ENCODE peak calls at places on chromosomes 7 and 10, in seven cellular contexts. One of them, this sample, is unnamed.

GRCh38 chr7:4944939-4945338 is 14.0 kb downstream of the MMD2 start:
- DNase-seq in SK-N-SH: no peak
- DNase-seq in HepG2: no peak
- DNase-seq in GM12892: no peak
- DNase-seq in H1: no peak
- DNase-seq in GM12878: no peak
- DNase-seq in K562: no peak
- DNase-seq in this sample: no peak

GRCh38 chr7:78605131-78605530 is 806.6 kb downstream of the PHTF2 start:
- DNase-seq in SK-N-SH: no peak
- DNase-seq in HepG2: no peak
- DNase-seq in GM12892: no peak
- DNase-seq in H1: no peak
- DNase-seq in GM12878: no peak
- DNase-seq in K562: no peak
- DNase-seq in this sample: no peak

GRCh38 chr7:105353752-105354328 is 34.9 kb downstream of the SRPK2 start:
- DNase-seq in SK-N-SH: no peak
- DNase-seq in HepG2: no peak
- DNase-seq in GM12892: no peak
- DNase-seq in H1: no peak
- DNase-seq in GM12878: no peak
- DNase-seq in K562: peak
- DNase-seq in this sample: no peak

GRCh38 chr10:5151076-5151475 is 33.9 kb downstream of the AKR1C8 start:
- DNase-seq in SK-N-SH: no peak
- DNase-seq in HepG2: no peak
- DNase-seq in GM12892: no peak
- DNase-seq in H1: no peak
- DNase-seq in GM12878: no peak
- DNase-seq in K562: no peak
- DNase-seq in this sample: no peak

GRCh38 chr7:116494472-116494871 is 5.1 kb upstream of the CAV2 start:
- DNase-seq in SK-N-SH: no peak
- DNase-seq in HepG2: no peak
- DNase-seq in GM12892: no peak
- DNase-seq in H1: no peak
- DNase-seq in GM12878: no peak
- DNase-seq in K562: no peak
- DNase-seq in this sample: no peak

GRCh38 chr10:120963053-120963533 is 111.9 kb downstream of the WDR11 start:
- DNase-seq in SK-N-SH: peak
- DNase-seq in HepG2: no peak
- DNase-seq in GM12892: no peak
- DNase-seq in H1: no peak
- DNase-seq in GM12878: no peak
- DNase-seq in K562: no peak
- DNase-seq in this sample: no peak

GRCh38 chr7:35003679-35004278 is 33.5 kb downstream of the DPY19L1 start:
- DNase-seq in SK-N-SH: no peak
- DNase-seq in HepG2: peak
- DNase-seq in GM12892: no peak
- DNase-seq in H1: no peak
- DNase-seq in GM12878: no peak
- DNase-seq in K562: peak
- DNase-seq in this sample: no peak

GRCh38 chr7:98211221-98211675 is at the start of gene BHLHA15:
- DNase-seq in SK-N-SH: peak
- DNase-seq in HepG2: peak
- DNase-seq in GM12892: peak
- DNase-seq in H1: no peak
- DNase-seq in GM12878: no peak
- DNase-seq in K562: peak
- DNase-seq in this sample: no peak

GRCh38 chr10:70918851-70919530 is 30.6 kb upstream of the PCBD1 start:
- DNase-seq in SK-N-SH: peak
- DNase-seq in HepG2: no peak
- DNase-seq in GM12892: no peak
- DNase-seq in H1: no peak
- DNase-seq in GM12878: no peak
- DNase-seq in K562: no peak
- DNase-seq in this sample: no peak

GRCh38 chr7:122219253-122219865 is 75.3 kb upstream of the AASS start:
- DNase-seq in SK-N-SH: peak
- DNase-seq in HepG2: peak
- DNase-seq in GM12892: no peak
- DNase-seq in H1: no peak
- DNase-seq in GM12878: no peak
- DNase-seq in K562: peak
- DNase-seq in this sample: no peak

GRCh38 chr7:124322561-124322960 is 289.7 kb upstream of the TMEM229A start:
- DNase-seq in SK-N-SH: no peak
- DNase-seq in HepG2: no peak
- DNase-seq in GM12892: no peak
- DNase-seq in H1: no peak
- DNase-seq in GM12878: no peak
- DNase-seq in K562: no peak
- DNase-seq in this sample: no peak

GRCh38 chr10:77702166-77702565 is 64.6 kb upstream of the KCNMA1 start:
- DNase-seq in SK-N-SH: no peak
- DNase-seq in HepG2: no peak
- DNase-seq in GM12892: no peak
- DNase-seq in H1: no peak
- DNase-seq in GM12878: no peak
- DNase-seq in K562: no peak
- DNase-seq in this sample: no peak

GRCh38 chr7:97116308-97116707 is 1.2 kb upstream of the SDHAF3 start:
- DNase-seq in SK-N-SH: no peak
- DNase-seq in HepG2: no peak
- DNase-seq in GM12892: no peak
- DNase-seq in H1: no peak
- DNase-seq in GM12878: no peak
- DNase-seq in K562: no peak
- DNase-seq in this sample: no peak

GRCh38 chr10:30155401-30155800 is 96.0 kb upstream of the JCAD start:
- DNase-seq in SK-N-SH: no peak
- DNase-seq in HepG2: no peak
- DNase-seq in GM12892: no peak
- DNase-seq in H1: no peak
- DNase-seq in GM12878: no peak
- DNase-seq in K562: no peak
- DNase-seq in this sample: no peak

GRCh38 chr10:12505683-12506082 is 156.3 kb downstream of the CAMK1D start:
- DNase-seq in SK-N-SH: no peak
- DNase-seq in HepG2: no peak
- DNase-seq in GM12892: no peak
- DNase-seq in H1: no peak
- DNase-seq in GM12878: no peak
- DNase-seq in K562: no peak
- DNase-seq in this sample: no peak

GRCh38 chr10:12508165-12508564 is 158.8 kb downstream of the CAMK1D start:
- DNase-seq in SK-N-SH: no peak
- DNase-seq in HepG2: no peak
- DNase-seq in GM12892: no peak
- DNase-seq in H1: no peak
- DNase-seq in GM12878: no peak
- DNase-seq in K562: no peak
- DNase-seq in this sample: no peak

GRCh38 chr10:12509016-12509793 is 159.9 kb downstream of the CAMK1D start:
- DNase-seq in SK-N-SH: no peak
- DNase-seq in HepG2: no peak
- DNase-seq in GM12892: no peak
- DNase-seq in H1: no peak
- DNase-seq in GM12878: peak
- DNase-seq in K562: no peak
- DNase-seq in this sample: no peak

GRCh38 chr10:12509794-12510100 is 160.4 kb downstream of the CAMK1D start:
- DNase-seq in SK-N-SH: no peak
- DNase-seq in HepG2: no peak
- DNase-seq in GM12892: no peak
- DNase-seq in H1: no peak
- DNase-seq in GM12878: no peak
- DNase-seq in K562: no peak
- DNase-seq in this sample: no peak

GRCh38 chr10:12507165-12507870 is 158.0 kb downstream of the CAMK1D start:
- DNase-seq in SK-N-SH: no peak
- DNase-seq in HepG2: no peak
- DNase-seq in GM12892: no peak
- DNase-seq in H1: no peak
- DNase-seq in GM12878: no peak
- DNase-seq in K562: no peak
- DNase-seq in this sample: no peak
- TF ChIP-seq TAF1 in SK-N-SH: no peak
- TF ChIP-seq TAF1 in HepG2: no peak
- TF ChIP-seq TAF1 in GM12892: no peak
- TF ChIP-seq TAF1 in H1: no peak
- TF ChIP-seq TAF1 in GM12878: no peak
- TF ChIP-seq TAF1 in K562: no peak
- TF ChIP-seq TAF1 in this sample: no peak

GRCh38 chr10:112258407-112258806 is 24.8 kb upstream of the TECTB start:
- DNase-seq in SK-N-SH: no peak
- DNase-seq in HepG2: peak
- DNase-seq in GM12892: no peak
- DNase-seq in H1: no peak
- DNase-seq in GM12878: no peak
- DNase-seq in K562: no peak
- DNase-seq in this sample: no peak

GRCh38 chr10:112259688-112260087 is 23.5 kb upstream of the TECTB start:
- DNase-seq in SK-N-SH: no peak
- DNase-seq in HepG2: no peak
- DNase-seq in GM12892: no peak
- DNase-seq in H1: no peak
- DNase-seq in GM12878: no peak
- DNase-seq in K562: no peak
- DNase-seq in this sample: no peak

GRCh38 chr10:112262556-112262955 is 20.6 kb upstream of the TECTB start:
- DNase-seq in SK-N-SH: no peak
- DNase-seq in HepG2: no peak
- DNase-seq in GM12892: no peak
- DNase-seq in H1: no peak
- DNase-seq in GM12878: no peak
- DNase-seq in K562: no peak
- DNase-seq in this sample: no peak

GRCh38 chr10:112260831-112261230 is 22.4 kb upstream of the TECTB start:
- DNase-seq in SK-N-SH: no peak
- DNase-seq in HepG2: no peak
- DNase-seq in GM12892: no peak
- DNase-seq in H1: no peak
- DNase-seq in GM12878: no peak
- DNase-seq in K562: no peak
- DNase-seq in this sample: no peak

DNA sequence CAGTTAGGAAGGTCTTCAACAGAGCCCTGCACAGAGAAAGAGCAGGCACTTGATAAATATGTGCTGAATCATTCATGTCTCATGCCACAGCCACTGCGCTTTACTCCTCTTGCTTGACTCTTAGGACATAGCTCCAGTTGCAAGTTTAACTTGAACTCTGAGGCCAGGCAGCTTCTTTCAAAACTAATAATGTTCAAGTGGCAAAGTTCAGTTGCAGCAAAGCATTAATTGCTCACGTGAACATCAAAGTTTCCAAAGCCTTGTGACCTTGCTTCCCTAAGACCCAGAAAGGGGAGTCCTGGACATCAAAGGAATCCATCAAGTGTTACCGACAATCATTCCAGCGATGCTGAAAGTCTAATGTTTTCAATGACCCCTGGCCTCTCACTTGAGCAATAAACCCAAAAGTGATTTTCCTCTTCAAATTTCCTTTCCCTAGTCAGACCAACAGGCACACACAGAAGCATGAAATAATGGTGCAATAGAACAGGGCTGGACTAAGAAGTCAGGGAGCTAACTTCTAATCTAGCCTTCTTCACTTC is 21.8 kb upstream of the TECTB start:
- DNase-seq in SK-N-SH: no peak
- DNase-seq in HepG2: peak
- DNase-seq in GM12892: no peak
- DNase-seq in H1: no peak
- DNase-seq in GM12878: no peak
- DNase-seq in K562: peak
- DNase-seq in this sample: no peak
- TF ChIP-seq TAF1 in SK-N-SH: no peak
- TF ChIP-seq TAF1 in HepG2: peak
- TF ChIP-seq TAF1 in GM12892: no peak
- TF ChIP-seq TAF1 in H1: no peak
- TF ChIP-seq TAF1 in GM12878: no peak
- TF ChIP-seq TAF1 in K562: no peak
- TF ChIP-seq TAF1 in this sample: no peak

DNA sequence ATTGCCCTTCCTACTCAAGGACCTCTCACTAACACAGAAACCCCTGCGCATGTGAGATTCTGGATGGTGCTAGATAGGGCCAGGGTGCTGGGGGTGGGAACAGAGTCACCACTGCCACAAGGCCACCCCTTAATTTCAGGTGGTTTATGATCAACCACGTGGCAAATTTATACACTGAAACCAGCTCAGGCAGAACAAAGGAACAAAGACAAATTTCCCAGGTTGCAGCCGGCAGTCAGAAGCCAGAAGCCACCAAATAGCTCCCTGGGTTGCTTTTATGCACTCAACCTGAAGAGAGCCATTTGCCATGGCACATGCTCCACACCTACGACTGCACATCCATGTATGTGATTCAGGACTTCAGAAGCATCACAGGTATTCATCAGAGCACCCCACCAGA is 2.5 kb downstream of the VOPP1 start:
- DNase-seq in SK-N-SH: no peak
- DNase-seq in HepG2: no peak
- DNase-seq in GM12892: no peak
- DNase-seq in H1: no peak
- DNase-seq in GM12878: no peak
- DNase-seq in K562: no peak
- DNase-seq in this sample: no peak
- TF ChIP-seq TAF1 in SK-N-SH: no peak
- TF ChIP-seq TAF1 in HepG2: no peak
- TF ChIP-seq TAF1 in GM12892: no peak
- TF ChIP-seq TAF1 in H1: no peak
- TF ChIP-seq TAF1 in GM12878: no peak
- TF ChIP-seq TAF1 in K562: no peak
- TF ChIP-seq TAF1 in this sample: peak

DNA sequence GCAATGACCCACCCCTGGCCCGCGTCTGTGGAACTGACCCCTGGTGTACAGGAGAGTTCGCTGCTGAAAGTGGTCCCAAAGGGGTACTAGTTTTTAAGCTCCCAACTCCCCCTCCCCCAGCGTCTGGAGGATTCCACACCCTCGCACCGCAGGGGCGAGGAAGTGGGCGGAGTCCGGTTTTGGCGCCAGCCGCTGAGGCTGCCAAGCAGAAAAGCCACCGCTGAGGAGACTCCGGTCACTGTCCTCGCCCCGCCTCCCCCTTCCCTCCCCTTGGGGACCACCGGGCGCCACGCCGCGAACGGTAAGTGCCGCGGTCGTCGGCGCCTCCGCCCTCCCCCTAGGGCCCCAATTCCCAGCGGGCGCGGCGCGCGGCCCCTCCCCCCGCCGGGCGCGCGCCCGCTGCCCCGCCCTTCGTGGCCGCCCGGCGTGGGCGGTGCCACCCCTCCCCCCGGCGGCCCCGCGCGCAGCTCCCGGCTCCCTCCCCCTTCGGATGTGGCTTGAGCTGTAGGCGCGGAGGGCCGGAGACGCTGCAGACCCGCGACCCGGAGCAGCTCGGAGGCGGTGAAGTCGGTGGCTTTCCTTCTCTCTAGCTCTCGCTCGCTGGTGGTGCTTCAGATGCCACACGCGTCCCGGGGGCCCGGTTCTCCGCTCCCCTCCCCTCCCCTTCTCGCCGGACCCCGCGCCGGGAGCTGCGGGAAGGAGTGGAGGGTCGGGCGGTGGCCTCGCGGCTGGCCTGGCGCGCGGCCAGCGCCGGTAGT is at the start of gene CBX3:
- DNase-seq in SK-N-SH: peak
- DNase-seq in HepG2: peak
- DNase-seq in GM12892: peak
- DNase-seq in H1: peak
- DNase-seq in GM12878: peak
- DNase-seq in K562: peak
- DNase-seq in this sample: peak
- TF ChIP-seq TAF1 in SK-N-SH: peak
- TF ChIP-seq TAF1 in HepG2: peak
- TF ChIP-seq TAF1 in GM12892: peak
- TF ChIP-seq TAF1 in H1: peak
- TF ChIP-seq TAF1 in GM12878: peak
- TF ChIP-seq TAF1 in K562: peak
- TF ChIP-seq TAF1 in this sample: peak